ENCODE peak calls at places on chromosome 19, in ten cellular contexts. L, N, Y, K, D, T, O, S, F and W are unnamed samples.

GRCh38 chr19:44512326-44513298 is 12.3 kb upstream of the ZNF180 start:
- DNase-seq in N (peak; percentile 32), O (no peak), K (no peak), S (peak; percentile 20), Y (peak; percentile 55), L (no peak), F (no peak), D (no peak), T (peak; percentile 49), W (peak; percentile 41)

GRCh38 chr19:45076029-45076850 is at the start of gene ZNF296:
- DNase-seq in D (peak; percentile 76), O (peak; percentile 89), L (peak; percentile 83), T (peak; percentile 82), Y (peak; percentile 77), K (peak; percentile 64), S (peak; percentile 83), F (no peak), N (peak; percentile 90), W (no peak)

GRCh38 chr19:6457958-6458694 is 1.5 kb downstream of the SLC25A23 start:
- DNase-seq in T (no peak), O (no peak), Y (no peak), L (no peak), D (no peak), F (peak; percentile 27), K (no peak), S (no peak), N (no peak), W (no peak)

GRCh38 chr19:48635966-48636858 is 967 bp downstream of the DBP start:
- DNase-seq in Y (peak; percentile 48), L (no peak), N (peak; percentile 60), T (no peak), D (peak; percentile 63), K (no peak), O (no peak), F (peak; percentile 66), S (peak; percentile 36), W (no peak)

GRCh38 chr19:49488046-49488862 is 846 bp downstream of the RPL13A start:
- DNase-seq in K (no peak), O (no peak), N (peak; percentile 8), D (no peak), S (no peak), F (no peak), T (no peak), L (no peak), Y (no peak), W (no peak)

GRCh38 chr19:54456423-54457373 is 6.9 kb downstream of the LENG9 start:
- DNase-seq in T (no peak), S (no peak), F (no peak), N (peak; percentile 5), K (no peak), Y (no peak), O (peak; percentile 74), D (peak; percentile 33), L (no peak), W (no peak)

GRCh38 chr19:32581704-32582164 is 744 bp downstream of the PDCD5 start:
- DNase-seq in T (peak; percentile 34), L (no peak), K (no peak), O (no peak), F (peak; percentile 28), S (peak; percentile 45), Y (peak; percentile 27), N (peak; percentile 39), D (no peak), W (peak; percentile 47)

GRCh38 chr19:35123573-35123972 is 8.0 kb downstream of the FXYD3 start:
- DNase-seq in Y (no peak), T (no peak), D (peak; percentile 59), N (no peak), F (peak; percentile 54), K (no peak), L (no peak), O (peak; percentile 94), S (no peak), W (no peak)

GRCh38 chr19:35357867-35358573 is at the start of gene FFAR3:
- DNase-seq in S (no peak), K (peak; percentile 66), O (peak; percentile 76), T (peak; percentile 40), N (no peak), D (peak; percentile 52), F (no peak), Y (peak; percentile 88), L (peak; percentile 31), W (no peak)

GRCh38 chr19:57815247-57816075 is 748 bp upstream of the ZNF552 start:
- DNase-seq in D (no peak), O (no peak), T (no peak), K (no peak), Y (no peak), N (no peak), S (no peak), L (no peak), F (no peak), W (no peak)

GRCh38 chr19:57816652-57817051 is 1.9 kb upstream of the ZNF552 start:
- DNase-seq in Y (no peak), K (no peak), N (no peak), S (no peak), F (no peak), D (no peak), O (no peak), T (no peak), L (no peak), W (no peak)

GRCh38 chr19:57813919-57814504 is 701 bp downstream of the ZNF552 start:
- DNase-seq in N (peak; percentile 62), K (no peak), D (no peak), F (no peak), L (peak; percentile 64), O (no peak), T (no peak), S (peak; percentile 20), Y (no peak), W (no peak)

GRCh38 chr19:57814505-57815246 is at the start of gene ZNF552:
- DNase-seq in F (peak; percentile 85), T (peak; percentile 86), S (peak; percentile 96), D (peak; percentile 87), K (peak; percentile 92), L (peak; percentile 79), Y (peak; percentile 94), N (peak; percentile 94), O (peak; percentile 92), W (peak; percentile 75)

GRCh38 chr19:57812201-57812600 is 2.5 kb downstream of the ZNF552 start:
- DNase-seq in Y (no peak), D (no peak), L (no peak), F (no peak), N (no peak), S (no peak), T (no peak), K (no peak), O (no peak), W (no peak)
- H3K4me3 ChIP-seq in Y (no peak overlapping the region), D (no peak overlapping the region), L (peak overlapping the region; percentile 43), F (no peak overlapping the region), N (no peak overlapping the region), S (no peak overlapping the region), T (no peak overlapping the region), K (no peak overlapping the region), O (no peak overlapping the region), W (no peak overlapping the region)

GRCh38 chr19:2288743-2289713 is 7.1 kb upstream of the PEAK3 start:
- DNase-seq in K (no peak), O (peak; percentile 76), T (no peak), L (no peak), Y (no peak), S (no peak), N (no peak), D (no peak), F (no peak), W (no peak)
- H3K4me1 ChIP-seq in K (no peaks in the 10 kb centered on the region), O (no peaks in the 10 kb centered on the region), T (peaks cover under 1% of the 10 kb centered on the region), L (peaks cover 12% of the 10 kb centered on the region), Y (peaks cover 8% of the 10 kb centered on the region), S (peaks cover 4% of the 10 kb centered on the region), N (peaks cover 15% of the 10 kb centered on the region), D (peaks cover 6% of the 10 kb centered on the region), F (no peaks in the 10 kb centered on the region), W (no peaks in the 10 kb centered on the region)

GRCh38 chr19:3819989-3820388 is 33.8 kb upstream of the MATK start:
- DNase-seq in K (no peak), D (no peak), Y (no peak), O (no peak), N (no peak), L (no peak), T (no peak), F (no peak), S (no peak), W (no peak)

GRCh38 chr19:3822683-3823344 is 36.6 kb upstream of the MATK start:
- DNase-seq in F (no peak), D (no peak), N (no peak), O (no peak), L (no peak), S (no peak), Y (no peak), K (no peak), T (no peak), W (no peak)

GRCh38 chr19:3821857-3822364 is 35.7 kb upstream of the MATK start:
- DNase-seq in F (no peak), Y (peak; percentile 78), T (peak; percentile 67), N (peak; percentile 51), L (peak; percentile 69), S (peak; percentile 51), D (peak; percentile 65), K (peak; percentile 63), O (peak; percentile 88), W (no peak)

GRCh38 chr19:3823345-3823704 is 37.1 kb upstream of the MATK start:
- DNase-seq in K (no peak), Y (no peak), D (no peak), N (no peak), F (no peak), S (no peak), L (no peak), O (no peak), T (peak; percentile 42), W (no peak)

GRCh38 chr19:3821156-3821555 is 35.0 kb upstream of the MATK start:
- DNase-seq in D (no peak), K (no peak), F (no peak), N (no peak), L (no peak), S (no peak), T (no peak), Y (no peak), O (no peak), W (no peak)
- H3K27me3 ChIP-seq in D (no peaks in the 10 kb centered on the region), K (no peaks in the 10 kb centered on the region), F (no peaks in the 10 kb centered on the region), N (no peaks in the 10 kb centered on the region), L (peaks cover 23% of the 10 kb centered on the region), S (no peaks in the 10 kb centered on the region), T (no peaks in the 10 kb centered on the region), Y (no peaks in the 10 kb centered on the region), O (no peaks in the 10 kb centered on the region), W (peaks cover 26% of the 10 kb centered on the region)

DNA sequence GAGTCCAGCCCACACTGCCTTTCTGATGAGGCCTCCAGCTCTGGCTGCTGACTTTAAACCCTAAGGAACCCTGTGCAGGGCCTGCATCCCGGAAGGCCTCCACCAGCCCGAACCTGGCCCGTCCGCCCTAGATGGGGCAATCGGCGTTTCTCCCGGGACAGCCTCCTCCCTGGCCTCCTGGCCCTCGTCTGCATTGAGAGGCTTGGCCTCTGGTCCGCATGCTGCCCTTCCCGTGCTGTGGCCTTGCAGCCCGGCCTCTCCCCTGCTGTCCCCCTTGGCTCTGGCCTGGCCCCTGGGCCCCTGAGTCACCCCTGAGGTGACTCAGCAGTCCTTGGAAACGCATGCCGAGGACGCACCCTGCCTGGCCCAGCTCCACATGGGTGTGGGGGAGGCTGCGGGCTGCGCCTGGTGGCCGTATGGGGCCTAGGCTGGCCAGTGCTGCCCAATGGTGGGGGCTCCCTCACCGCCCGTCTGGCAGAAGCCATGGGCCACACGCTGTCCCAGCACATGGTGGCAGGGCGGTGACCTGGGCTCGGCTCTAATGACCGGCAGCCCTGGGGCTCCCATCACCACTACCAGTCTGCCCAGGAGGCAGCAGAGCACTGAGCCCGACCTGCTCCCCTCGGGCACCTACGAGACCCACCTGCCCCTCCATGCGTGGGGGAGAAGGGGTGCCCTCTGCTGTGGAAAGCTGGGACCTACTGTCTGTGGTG is 25.7 kb downstream of the SH3GL1 start:
- DNase-seq in K (peak; percentile 93), S (no peak), T (peak; percentile 61), O (peak; percentile 96), D (peak; percentile 81), N (peak; percentile 86), L (no peak), F (peak; percentile 78), Y (no peak), W (peak; percentile 83)
- H3K4me3 ChIP-seq in K (no peak overlapping the region), S (no peak overlapping the region), T (no peak overlapping the region), O (no peak overlapping the region), D (no peak overlapping the region), N (no peak overlapping the region), L (peak overlapping the region; percentile 26), F (no peak overlapping the region), Y (peak overlapping the region; percentile 2), W (no peak overlapping the region)